ENCODE peak calls at places on chromosome 9, in six cellular contexts. One of them, this sample, is unnamed. For H3K36me3, the result is how much of the 10 kb centered on the place peaks cover.

GRCh38 chr9:18705763-18706372 is 231.9 kb downstream of the ADAMTSL1 start:
- DNase-seq in Caco-2: no peak
- DNase-seq in cardiac muscle cell: no peak
- DNase-seq in IMR-90: no peak
- DNase-seq in sigmoid colon: no peak
- DNase-seq in left lung: no peak
- DNase-seq in this sample: no peak

GRCh38 chr9:137198051-137198747 is 2.3 kb downstream of the TPRN start:
- DNase-seq in left lung: peak
- DNase-seq in IMR-90: no peak
- DNase-seq in Caco-2: peak
- DNase-seq in cardiac muscle cell: no peak
- DNase-seq in sigmoid colon: no peak
- DNase-seq in this sample: peak

GRCh38 chr9:85528142-85528541 is 213.6 kb downstream of the AGTPBP1 start:
- DNase-seq in cardiac muscle cell: no peak
- DNase-seq in IMR-90: no peak
- DNase-seq in sigmoid colon: no peak
- DNase-seq in Caco-2: no peak
- DNase-seq in left lung: no peak
- DNase-seq in this sample: no peak

GRCh38 chr9:104090578-104090977 is 3.5 kb upstream of the SMC2 start:
- DNase-seq in left lung: no peak
- DNase-seq in cardiac muscle cell: no peak
- DNase-seq in Caco-2: no peak
- DNase-seq in sigmoid colon: no peak
- DNase-seq in IMR-90: no peak
- DNase-seq in this sample: no peak

GRCh38 chr9:114611516-114612271 is 603 bp downstream of the TMEM268 start:
- DNase-seq in cardiac muscle cell: peak
- DNase-seq in left lung: peak
- DNase-seq in sigmoid colon: peak
- DNase-seq in Caco-2: peak
- DNase-seq in IMR-90: peak
- DNase-seq in this sample: peak

GRCh38 chr9:36191290-36191645 is 547 bp downstream of the CLTA start:
- DNase-seq in sigmoid colon: peak
- DNase-seq in Caco-2: no peak
- DNase-seq in cardiac muscle cell: peak
- DNase-seq in left lung: peak
- DNase-seq in IMR-90: no peak
- DNase-seq in this sample: peak

GRCh38 chr9:76962732-76963131 is 56.7 kb upstream of the FOXB2 start:
- DNase-seq in left lung: no peak
- DNase-seq in cardiac muscle cell: peak
- DNase-seq in sigmoid colon: no peak
- DNase-seq in IMR-90: no peak
- DNase-seq in Caco-2: no peak
- DNase-seq in this sample: no peak

GRCh38 chr9:70389188-70389587 is 25.3 kb downstream of the KLF9 start:
- DNase-seq in cardiac muscle cell: no peak
- DNase-seq in left lung: no peak
- DNase-seq in sigmoid colon: no peak
- DNase-seq in IMR-90: no peak
- DNase-seq in Caco-2: no peak
- DNase-seq in this sample: no peak

GRCh38 chr9:71587576-71588362 is 180.5 kb downstream of the CEMIP2 start:
- DNase-seq in Caco-2: no peak
- DNase-seq in cardiac muscle cell: no peak
- DNase-seq in IMR-90: peak
- DNase-seq in sigmoid colon: no peak
- DNase-seq in left lung: no peak
- DNase-seq in this sample: no peak

GRCh38 chr9:138024831-138025291 is 147.3 kb downstream of the CACNA1B start:
- DNase-seq in Caco-2: no peak
- DNase-seq in sigmoid colon: peak
- DNase-seq in cardiac muscle cell: no peak
- DNase-seq in IMR-90: no peak
- DNase-seq in left lung: no peak
- DNase-seq in this sample: peak

GRCh38 chr9:95822583-95823431 is 52.7 kb upstream of the ERCC6L2 start:
- DNase-seq in sigmoid colon: no peak
- DNase-seq in cardiac muscle cell: no peak
- DNase-seq in left lung: no peak
- DNase-seq in Caco-2: no peak
- DNase-seq in IMR-90: peak
- DNase-seq in this sample: no peak

GRCh38 chr9:100352201-100352726 is 478 bp downstream of the TEX10 start:
- DNase-seq in IMR-90: peak
- DNase-seq in cardiac muscle cell: peak
- DNase-seq in left lung: peak
- DNase-seq in Caco-2: peak
- DNase-seq in sigmoid colon: peak
- DNase-seq in this sample: peak

GRCh38 chr9:79701651-79702050 is 129.9 kb downstream of the TLE4 start:
- DNase-seq in IMR-90: no peak
- DNase-seq in left lung: peak
- DNase-seq in sigmoid colon: no peak
- DNase-seq in Caco-2: no peak
- DNase-seq in cardiac muscle cell: no peak
- DNase-seq in this sample: no peak

GRCh38 chr9:91047993-91048607 is 246.5 kb downstream of the SYK start:
- DNase-seq in sigmoid colon: no peak
- DNase-seq in IMR-90: peak
- DNase-seq in left lung: no peak
- DNase-seq in Caco-2: no peak
- DNase-seq in cardiac muscle cell: no peak
- DNase-seq in this sample: no peak

GRCh38 chr9:115146581-115147021 is 28.6 kb upstream of the TNC start:
- DNase-seq in IMR-90: peak
- DNase-seq in Caco-2: no peak
- DNase-seq in cardiac muscle cell: no peak
- DNase-seq in sigmoid colon: peak
- DNase-seq in left lung: no peak
- DNase-seq in this sample: no peak

GRCh38 chr9:114177423-114178064 is 22.2 kb downstream of the COL27A1 start:
- DNase-seq in sigmoid colon: no peak
- DNase-seq in cardiac muscle cell: no peak
- DNase-seq in IMR-90: peak
- DNase-seq in Caco-2: no peak
- DNase-seq in left lung: no peak
- DNase-seq in this sample: no peak

GRCh38 chr9:112175796-112176315 is 759 bp upstream of the SUSD1 start:
- DNase-seq in sigmoid colon: no peak
- DNase-seq in left lung: no peak
- DNase-seq in IMR-90: no peak
- DNase-seq in cardiac muscle cell: no peak
- DNase-seq in Caco-2: no peak
- DNase-seq in this sample: no peak

DNA sequence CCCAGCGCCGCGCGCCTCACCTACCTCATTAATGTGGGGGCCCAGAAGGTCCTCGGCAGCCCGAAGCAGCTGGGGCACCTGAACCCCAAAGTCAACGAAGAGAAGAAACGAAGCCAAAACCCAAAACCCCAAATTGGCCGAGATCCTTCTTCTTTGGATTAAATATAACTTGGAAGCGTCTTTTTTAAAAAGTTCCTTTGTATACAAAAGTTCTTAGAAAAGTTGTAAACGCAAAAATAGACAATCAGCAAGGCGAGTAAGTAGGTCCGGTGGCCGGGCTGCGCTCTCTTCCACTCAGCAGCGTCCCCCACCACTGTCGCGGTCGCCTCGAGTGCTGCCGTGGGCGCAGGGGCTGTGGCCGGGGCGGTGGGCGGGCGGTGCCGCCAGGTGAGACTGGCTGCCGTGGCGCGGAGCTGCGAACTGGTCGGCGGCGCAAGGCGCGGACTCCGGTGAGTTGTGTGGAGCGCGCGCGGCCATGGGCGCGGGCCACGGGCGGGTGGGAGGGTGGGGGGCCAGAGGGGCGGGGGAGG is 360 bp downstream of the KLF4 start:
- DNase-seq in Caco-2: no peak
- DNase-seq in cardiac muscle cell: no peak
- DNase-seq in IMR-90: no peak
- DNase-seq in left lung: no peak
- DNase-seq in sigmoid colon: no peak
- DNase-seq in this sample: no peak
- H3K4me3 ChIP-seq in Caco-2: peak
- H3K4me3 ChIP-seq in cardiac muscle cell: peak
- H3K4me3 ChIP-seq in IMR-90: peak
- H3K4me3 ChIP-seq in left lung: peak
- H3K4me3 ChIP-seq in sigmoid colon: peak
- H3K4me3 ChIP-seq in this sample: peak

GRCh38 chr9:118503236-118503635 is 799.0 kb downstream of the TLR4 start:
- DNase-seq in sigmoid colon: no peak
- DNase-seq in left lung: no peak
- DNase-seq in Caco-2: no peak
- DNase-seq in IMR-90: no peak
- DNase-seq in cardiac muscle cell: no peak
- DNase-seq in this sample: no peak
- H3K36me3 ChIP-seq in sigmoid colon: under half
- H3K36me3 ChIP-seq in left lung: under half
- H3K36me3 ChIP-seq in Caco-2: under half
- H3K36me3 ChIP-seq in IMR-90: under half
- H3K36me3 ChIP-seq in cardiac muscle cell: under half
- H3K36me3 ChIP-seq in this sample: under half

DNA sequence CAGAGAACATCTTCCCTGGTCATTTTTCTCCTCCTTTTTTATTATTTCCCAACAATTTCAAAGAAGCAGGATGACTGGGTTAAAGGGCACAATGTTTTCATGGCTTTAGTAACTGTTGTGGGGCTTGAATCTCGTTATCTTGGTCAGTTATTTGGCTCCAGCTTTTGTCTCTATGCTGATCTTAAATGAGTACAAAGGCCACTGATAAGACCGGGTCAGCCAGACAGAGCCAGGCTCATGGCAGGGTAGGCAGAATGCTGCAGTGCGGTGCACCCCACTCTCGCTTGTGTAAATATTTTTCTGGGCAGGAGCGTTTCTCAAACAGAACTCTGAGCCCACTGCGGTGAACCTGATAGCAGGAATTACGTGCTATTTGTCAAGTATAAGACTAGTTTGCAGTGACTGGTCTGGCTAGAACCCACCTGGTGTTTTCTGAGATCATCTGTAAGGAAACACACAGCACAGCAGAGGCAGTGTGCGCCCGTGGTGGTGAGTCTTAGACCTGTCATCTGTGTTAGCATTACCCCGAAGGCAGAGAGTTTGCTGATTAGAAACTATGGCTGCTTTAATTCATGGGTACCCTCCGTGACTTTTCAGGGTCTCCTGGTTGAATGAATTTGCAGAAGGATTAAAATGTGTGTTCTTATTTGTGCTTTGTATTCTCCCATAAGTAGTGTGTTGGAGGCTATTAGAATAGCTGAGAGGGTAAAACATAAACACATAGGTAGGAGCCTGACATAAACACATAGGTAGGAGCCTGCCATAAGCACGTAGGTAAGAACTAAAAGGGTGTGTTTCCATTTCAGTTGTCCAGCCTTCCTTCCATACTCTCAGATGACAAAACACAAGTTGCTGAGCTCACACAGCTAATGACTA is 158.6 kb upstream of the DMRT1 start:
- DNase-seq in left lung: no peak
- DNase-seq in IMR-90: peak
- DNase-seq in sigmoid colon: no peak
- DNase-seq in cardiac muscle cell: no peak
- DNase-seq in Caco-2: peak
- DNase-seq in this sample: peak
- H3K4me3 ChIP-seq in left lung: no peak
- H3K4me3 ChIP-seq in IMR-90: no peak
- H3K4me3 ChIP-seq in sigmoid colon: no peak
- H3K4me3 ChIP-seq in cardiac muscle cell: no peak
- H3K4me3 ChIP-seq in Caco-2: peak
- H3K4me3 ChIP-seq in this sample: no peak

DNA sequence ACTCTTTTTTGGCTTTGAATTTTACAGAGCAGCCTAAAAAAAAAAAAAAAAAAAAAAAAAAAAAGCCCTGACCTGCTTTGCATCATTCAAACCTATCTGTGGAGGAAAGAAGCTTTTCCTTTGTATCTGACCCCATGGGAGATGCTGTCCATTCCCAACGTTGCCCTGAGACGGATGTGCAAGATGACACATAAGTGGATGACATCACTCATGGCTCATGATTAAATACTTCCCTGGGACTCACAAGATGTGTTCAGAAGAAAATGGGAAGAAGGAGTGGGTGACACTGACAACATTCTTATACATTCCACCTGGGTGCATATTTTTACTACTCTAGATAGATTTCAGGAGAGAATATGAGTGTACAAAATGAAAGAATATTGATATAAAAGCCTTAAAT is 245.7 kb upstream of the ELAVL2 start:
- DNase-seq in sigmoid colon: no peak
- DNase-seq in Caco-2: no peak
- DNase-seq in IMR-90: no peak
- DNase-seq in left lung: no peak
- DNase-seq in cardiac muscle cell: no peak
- DNase-seq in this sample: no peak
- H3K36me3 ChIP-seq in sigmoid colon: under half
- H3K36me3 ChIP-seq in Caco-2: under half
- H3K36me3 ChIP-seq in IMR-90: under half
- H3K36me3 ChIP-seq in left lung: under half
- H3K36me3 ChIP-seq in cardiac muscle cell: under half
- H3K36me3 ChIP-seq in this sample: under half

This sample was measured in stomach.